ENCODE peak calls at places on chromosomes 11 and 22, in eight cellular contexts. D is transverse colon, F is HepG2, B is stomach, G is GM23338, N is spleen, I is upper lobe of left lung, X is Panc1. M is an unnamed sample.

GRCh38 chr11:120285256-120285655 is 39.8 kb upstream of the TLCD5 start:
- DNase-seq in D (no peak), F (no peak), G (no peak), X (no peak), B (no peak), N (no peak), I (no peak), M (no peak)

GRCh38 chr22:42304021-42304790 is 33.8 kb upstream of the TCF20 start:
- DNase-seq in I (no peak), X (no peak), N (no peak), G (no peak), B (no peak), F (peak; percentile 83), D (no peak), M (no peak)

GRCh38 chr22:49439373-49439772 is 388.3 kb downstream of the BRD1 start:
- DNase-seq in I (no peak), X (no peak), F (no peak), D (no peak), G (no peak), N (no peak), B (no peak), M (no peak)

GRCh38 chr11:122293298-122294023 is 177.4 kb upstream of the BLID start:
- DNase-seq in D (no peak), F (no peak), I (no peak), B (no peak), G (peak; percentile 59), N (no peak), X (no peak), M (no peak)

GRCh38 chr11:34798985-34799384 is 117.2 kb downstream of the APIP start:
- DNase-seq in F (no peak), X (no peak), G (no peak), N (no peak), D (no peak), B (no peak), I (no peak), M (no peak)

GRCh38 chr11:17986007-17986710 is 26.7 kb downstream of the SERGEF start:
- DNase-seq in X (no peak), F (no peak), B (no peak), N (no peak), D (no peak), I (no peak), G (no peak), M (no peak)

GRCh38 chr22:50531546-50532352 is 1.9 kb upstream of the TYMP start:
- DNase-seq in G (peak; percentile 76), X (no peak), F (no peak), D (peak; percentile 84), B (peak; percentile 84), N (peak; percentile 96), I (peak; percentile 97), M (peak; percentile 74)

GRCh38 chr11:1219446-1219835 is 3.4 kb upstream of the MUC5B start:
- DNase-seq in D (no peak), N (peak; percentile 58), B (no peak), X (no peak), G (no peak), F (no peak), I (no peak), M (no peak)

GRCh38 chr11:72721276-72721675 is 30.9 kb downstream of the ARAP1 start:
- DNase-seq in G (no peak), X (no peak), D (no peak), B (no peak), I (no peak), N (no peak), F (no peak), M (no peak)

GRCh38 chr11:72723508-72723907 is 28.7 kb downstream of the ARAP1 start:
- DNase-seq in N (no peak), G (no peak), D (no peak), X (no peak), I (no peak), B (peak; percentile 53), F (no peak), M (no peak)

GRCh38 chr11:72720806-72721205 is 31.4 kb downstream of the ARAP1 start:
- DNase-seq in G (no peak), F (no peak), N (no peak), I (no peak), B (no peak), X (no peak), D (no peak), M (no peak)

GRCh38 chr11:72721689-72722049 is 30.5 kb downstream of the ARAP1 start:
- DNase-seq in G (no peak), X (no peak), I (peak; percentile 80), D (peak; percentile 56), N (peak; percentile 88), F (no peak), B (peak; percentile 40), M (peak; percentile 68)

DNA sequence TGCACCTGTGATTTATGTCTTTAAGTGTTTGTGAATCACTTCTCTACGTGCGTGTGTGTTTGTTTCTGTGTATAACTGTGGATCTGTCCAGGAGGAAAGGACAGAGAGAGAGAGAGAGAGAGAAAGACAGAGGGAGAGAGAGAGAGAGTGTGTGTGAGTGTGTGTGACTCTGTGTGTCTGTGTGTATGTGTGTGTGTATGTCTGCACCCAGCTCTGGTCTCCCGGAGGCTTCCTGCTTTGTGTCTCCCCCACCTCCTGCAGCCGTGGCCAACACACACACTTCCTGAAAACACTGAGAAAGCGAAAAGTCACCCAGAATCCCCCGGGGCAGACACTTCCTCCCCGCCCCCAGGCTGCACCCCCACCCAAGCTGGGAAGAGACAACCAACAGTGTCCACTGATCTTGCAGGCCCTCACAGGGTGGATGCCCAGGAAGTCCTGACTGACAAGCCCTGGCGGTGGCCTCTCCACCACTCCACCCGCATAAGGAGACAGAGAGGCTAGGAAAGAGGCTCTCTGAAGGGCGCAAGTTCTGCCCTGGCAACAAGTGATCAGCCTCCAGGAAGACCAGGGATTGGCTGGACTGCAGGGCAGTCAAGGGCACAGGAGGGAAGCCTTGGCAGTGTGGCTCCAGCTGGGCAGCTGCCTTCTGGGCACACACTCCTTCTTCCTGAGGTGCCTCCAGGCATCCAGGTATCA is 30.0 kb downstream of the ARAP1 start:
- DNase-seq in X (peak; percentile 25), G (peak; percentile 62), I (peak; percentile 85), D (peak; percentile 91), B (peak; percentile 91), N (peak; percentile 96), F (no peak), M (peak; percentile 88)
- H3K4me1 ChIP-seq in X (peaks cover 19% of the 10 kb centered on the region), G (no peaks in the 10 kb centered on the region), I (peaks cover 81% of the 10 kb centered on the region), D (peaks cover 38% of the 10 kb centered on the region), B (peaks cover 50% of the 10 kb centered on the region), N (peaks cover 99% of the 10 kb centered on the region), F (no peaks in the 10 kb centered on the region), M (peaks cover 10% of the 10 kb centered on the region)

GRCh38 chr11:59776210-59777066 is 21.3 kb downstream of the STX3 start:
- DNase-seq in I (no peak), G (no peak), X (peak; percentile 81), N (no peak), F (peak; percentile 90), B (no peak), D (no peak), M (peak; percentile 29)
- TF ChIP-seq POLR2AphosphoS5 in I (no peak), G (no peak), X (peak; percentile 65), N (no peak), F (no peak), B (no peak), D (no peak), M (peak; percentile 60)

GRCh38 chr22:28442264-28442950 is 237.2 kb downstream of the TTC28 start:
- DNase-seq in G (peak; percentile 93), X (no peak), D (peak; percentile 78), B (peak; percentile 85), F (peak; percentile 74), I (peak; percentile 95), N (peak; percentile 90), M (peak; percentile 58)
- H3K4me1 ChIP-seq in G (peaks cover 14% of the 10 kb centered on the region), X (peaks cover 7% of the 10 kb centered on the region), D (peaks cover 15% of the 10 kb centered on the region), B (peaks cover 17% of the 10 kb centered on the region), F (peaks cover 21% of the 10 kb centered on the region), I (peaks cover 5% of the 10 kb centered on the region), N (peaks cover 33% of the 10 kb centered on the region), M (peaks cover 6% of the 10 kb centered on the region)

DNA sequence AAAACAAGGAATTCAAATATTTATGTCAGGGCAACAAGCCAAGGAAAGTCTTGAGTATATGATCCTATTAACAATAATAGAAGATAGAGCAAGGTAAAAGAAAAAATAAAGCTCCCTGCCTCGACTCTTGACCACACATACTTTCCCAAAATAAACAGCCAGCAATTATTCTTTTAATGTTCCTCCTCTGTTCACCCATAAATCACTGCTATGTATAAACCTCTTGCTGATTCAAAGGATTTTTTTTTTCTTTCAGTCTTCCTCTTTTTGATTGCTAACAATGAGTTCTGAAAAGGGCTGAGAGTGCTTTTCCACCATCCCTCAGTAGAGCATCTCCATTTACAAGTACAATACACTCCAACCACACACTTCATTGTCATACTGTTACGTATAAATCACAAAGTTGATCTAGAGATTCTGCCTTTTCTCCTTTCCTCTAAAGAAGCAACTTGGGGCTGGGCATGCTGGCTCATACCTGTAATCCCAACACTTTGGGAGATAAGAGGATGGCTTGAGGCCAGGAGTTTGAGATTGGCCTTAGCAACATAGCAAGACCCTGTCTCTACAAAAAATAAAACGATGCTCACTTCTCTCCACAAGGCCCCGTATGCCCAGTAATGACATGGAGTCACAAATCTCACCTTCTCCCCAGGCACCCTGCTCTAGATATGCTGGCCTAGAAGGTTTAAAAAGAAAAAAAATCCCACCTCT is 24.0 kb downstream of the RAB30 start:
- DNase-seq in X (no peak), F (no peak), G (no peak), I (no peak), N (no peak), B (no peak), D (no peak), M (no peak)
- TF ChIP-seq POLR2AphosphoS5 in X (no peak), F (no peak), G (no peak), I (no peak), N (no peak), B (no peak), D (no peak), M (no peak)

GRCh38 chr11:36308577-36308976 is 12.5 kb downstream of the PRR5L start:
- DNase-seq in N (no peak), X (no peak), I (no peak), D (no peak), F (no peak), B (no peak), G (no peak), M (no peak)

GRCh38 chr11:36306888-36307287 is 10.8 kb downstream of the PRR5L start:
- DNase-seq in B (no peak), G (peak; percentile 65), N (no peak), D (no peak), I (no peak), X (no peak), F (peak; percentile 36), M (no peak)

GRCh38 chr11:36312593-36312990 is 16.5 kb downstream of the PRR5L start:
- DNase-seq in F (no peak), X (no peak), G (no peak), N (no peak), D (no peak), B (no peak), I (no peak), M (no peak)

GRCh38 chr11:36311926-36312592 is 16.0 kb downstream of the PRR5L start:
- DNase-seq in B (no peak), N (no peak), G (no peak), X (no peak), I (no peak), D (no peak), F (no peak), M (no peak)

DNA sequence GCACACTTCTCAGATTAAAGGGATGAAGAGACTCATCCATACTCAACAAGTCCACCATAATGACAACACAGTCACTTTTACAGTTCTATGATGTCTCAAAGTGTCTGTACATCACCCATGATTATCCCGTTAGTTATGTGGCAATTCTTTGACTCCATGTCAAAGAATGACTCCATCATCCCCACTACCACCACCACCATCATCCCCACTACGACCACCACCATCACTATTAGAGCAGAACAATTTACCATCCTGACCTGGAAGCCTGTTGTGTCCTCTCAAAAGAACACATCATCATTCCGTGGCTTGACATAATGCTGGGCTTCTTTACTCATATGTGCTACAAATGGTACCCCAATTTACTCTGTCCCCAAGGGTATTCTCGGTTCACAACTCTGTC is 13.7 kb downstream of the PRR5L start:
- DNase-seq in D (no peak), N (no peak), G (no peak), B (no peak), I (no peak), F (no peak), X (no peak), M (no peak)
- H3K4me1 ChIP-seq in D (peaks cover 17% of the 10 kb centered on the region), N (peaks cover 13% of the 10 kb centered on the region), G (no peaks in the 10 kb centered on the region), B (no peaks in the 10 kb centered on the region), I (no peaks in the 10 kb centered on the region), F (no peaks in the 10 kb centered on the region), X (no peaks in the 10 kb centered on the region), M (no peaks in the 10 kb centered on the region)